ENCODE peak calls at places on chromosome 11, in nine cellular contexts. H is NCI-H1105; C is H9; G is stimulated activated naive CD8-positive, alpha-beta T cell treated with anti-CD3 and anti-CD28 coated beads, Interleukin-15, Interleukin-2, amounts not matched to agents 100 U/mL and 50 U/mL, for 24 hours; J is DMS53; N is NCI-H2081; V is NCI-H345; Y is EL; P is sigmoid colon. U is an unnamed sample.
A peak's percentile ranks its signal among the peaks of the same experiment; 100 is the strongest.

GRCh38 chr11:111395081-111395480 is 16.0 kb upstream of the POU2AF1 start:
- DNase-seq in G (no peak), V (peak; percentile 41), C (no peak), Y (no peak), J (no peak), N (peak; percentile 62), P (no peak), H (no peak), U (peak; percentile 35)

GRCh38 chr11:87804176-87804575 is 371.1 kb downstream of the RAB38 start:
- DNase-seq in V (no peak), J (no peak), P (no peak), H (no peak), G (no peak), N (no peak), C (no peak), Y (no peak), U (no peak)

GRCh38 chr11:128949791-128950454 is 7.3 kb upstream of the TP53AIP1 start:
- DNase-seq in N (no peak), Y (no peak), C (no peak), J (no peak), H (no peak), P (no peak), G (no peak), V (no peak), U (no peak)

GRCh38 chr11:114438303-114438702 is 964 bp upstream of the REXO2 start:
- DNase-seq in J (no peak), Y (peak; percentile 23), H (no peak), C (peak; percentile 39), N (no peak), V (no peak), P (no peak), G (no peak), U (peak; percentile 65)

GRCh38 chr11:2771758-2772466 is 72.1 kb upstream of the KCNQ1OT1 start:
- DNase-seq in N (no peak), G (no peak), V (no peak), C (peak; percentile 20), Y (no peak), J (no peak), H (peak; percentile 14), P (peak; percentile 60), U (no peak)

GRCh38 chr11:15725246-15725645 is 610.5 kb downstream of the INSC start:
- DNase-seq in G (no peak), N (no peak), C (no peak), P (no peak), J (no peak), V (no peak), Y (no peak), H (no peak), U (no peak)

GRCh38 chr11:70644343-70645060 is 246.2 kb downstream of the CTTN start:
- DNase-seq in H (no peak), C (no peak), P (no peak), Y (no peak), G (no peak), V (no peak), N (no peak), J (no peak), U (no peak)

GRCh38 chr11:69448471-69449284 is 32.8 kb upstream of the LINC01488 start:
- DNase-seq in G (no peak), P (no peak), N (no peak), Y (no peak), C (no peak), V (no peak), H (no peak), J (no peak), U (no peak)

GRCh38 chr11:121241300-121242176 is 51.0 kb upstream of the SC5D start:
- DNase-seq in C (peak; percentile 41), H (no peak), N (no peak), V (no peak), G (no peak), J (no peak), Y (no peak), P (no peak), U (no peak)

GRCh38 chr11:9600651-9601040 is 27.2 kb downstream of the WEE1 start:
- DNase-seq in N (no peak), P (no peak), J (peak; percentile 71), H (no peak), V (no peak), G (peak; percentile 22), Y (no peak), C (no peak), U (no peak)

GRCh38 chr11:102564110-102564509 is 33.6 kb upstream of the MMP7 start:
- DNase-seq in P (no peak), H (no peak), J (peak; percentile 73), V (no peak), N (no peak), C (no peak), Y (peak; percentile 75), G (no peak), U (no peak)

GRCh38 chr11:21761000-21761399 is 431.9 kb upstream of the ANO5 start:
- DNase-seq in Y (no peak), C (no peak), N (no peak), H (no peak), J (peak; percentile 5), V (no peak), P (no peak), G (peak; percentile 4), U (no peak)

GRCh38 chr11:78078218-78079167 is 1.2 kb downstream of the NDUFC2 start:
- DNase-seq in G (no peak), J (no peak), H (no peak), C (no peak), N (no peak), P (no peak), Y (no peak), V (no peak), U (peak; percentile 18)

GRCh38 chr11:73196576-73196975 is 21.5 kb upstream of the P2RY2 start:
- DNase-seq in N (no peak), Y (no peak), J (no peak), H (no peak), C (no peak), P (peak; percentile 13), G (no peak), V (no peak), U (no peak)

GRCh38 chr11:35809561-35809960 is 134.3 kb upstream of the LDLRAD3 start:
- DNase-seq in C (no peak), V (no peak), Y (no peak), J (no peak), H (no peak), P (no peak), N (no peak), G (no peak), U (no peak)

U was measured in ELF-1.